ENCODE peak calls at places on chromosomes 1 and 21, in six cellular contexts. I is Peyer's patch; T is lower lobe of right lung; M is left ventricle myocardium inferior; N is CD8-positive, alpha-beta T cell; F is body of pancreas. L is an unnamed sample. For H3K4me1 and H3K27me3, the result is how much of the 10 kb centered on the place peaks cover.

GRCh38 chr1:119449964-119450363 is 35.0 kb downstream of the HSD3B2 start:
- DNase-seq in I (no peak), T (no peak), M (no peak), N (no peak), F (no peak), L (no peak)

GRCh38 chr1:72282690-72283203 is 408 bp upstream of the NEGR1 start:
- DNase-seq in I (peak), T (peak), M (peak), N (peak), F (peak), L (peak)

GRCh38 chr1:234336359-234336758 is 36.9 kb upstream of the COA6 start:
- DNase-seq in I (no peak), T (no peak), M (no peak), N (no peak), F (no peak), L (no peak)

GRCh38 chr21:44800971-44801467 is 601 bp downstream of the UBE2G2 start:
- DNase-seq in I (no peak), T (no peak), M (no peak), N (no peak), F (no peak), L (peak)

GRCh38 chr1:67616394-67616985 is 68.5 kb upstream of the GADD45A start:
- DNase-seq in I (no peak), T (no peak), M (no peak), N (no peak), F (no peak), L (no peak)

GRCh38 chr1:169062152-169062551 is 44.3 kb upstream of the ATP1B1 start:
- DNase-seq in I (no peak), T (no peak), M (no peak), N (no peak), F (no peak), L (no peak)

GRCh38 chr1:183633676-183634343 is 1.8 kb downstream of the ARPC5 start:
- DNase-seq in I (peak), T (no peak), M (no peak), N (peak), F (no peak), L (peak)

GRCh38 chr1:119040489-119040888 is 52.3 kb upstream of the TBX15 start:
- DNase-seq in I (no peak), T (no peak), M (no peak), N (no peak), F (no peak), L (no peak)

GRCh38 chr1:161738627-161739287 is 10.8 kb upstream of the DUSP12 start:
- DNase-seq in I (peak), T (peak), M (peak), N (peak), F (peak), L (peak)

GRCh38 chr21:40902299-40902698 is 55.3 kb upstream of the DSCAM start:
- DNase-seq in I (no peak), T (no peak), M (no peak), N (no peak), F (peak), L (no peak)

GRCh38 chr1:172781513-172782140 is 122.7 kb downstream of the FASLG start:
- DNase-seq in I (no peak), T (no peak), M (no peak), N (no peak), F (no peak), L (no peak)

GRCh38 chr1:9593492-9594465 is 5.1 kb downstream of the TMEM201 start:
- DNase-seq in I (peak), T (peak), M (peak), N (no peak), F (peak), L (peak)

GRCh38 chr1:178797590-178797989 is 72.5 kb downstream of the RALGPS2 start:
- DNase-seq in I (no peak), T (no peak), M (no peak), N (no peak), F (no peak), L (no peak)

GRCh38 chr1:147851149-147851548 is 51.4 kb upstream of the GJA8 start:
- DNase-seq in I (no peak), T (no peak), M (no peak), N (no peak), F (no peak), L (peak)

GRCh38 chr1:18234790-18235242 is 127.2 kb downstream of the IGSF21 start:
- DNase-seq in I (no peak), T (no peak), M (no peak), N (no peak), F (peak), L (peak)

GRCh38 chr1:164092603-164093353 is 466.2 kb upstream of the PBX1 start:
- DNase-seq in I (no peak), T (peak), M (no peak), N (no peak), F (no peak), L (no peak)

DNA sequence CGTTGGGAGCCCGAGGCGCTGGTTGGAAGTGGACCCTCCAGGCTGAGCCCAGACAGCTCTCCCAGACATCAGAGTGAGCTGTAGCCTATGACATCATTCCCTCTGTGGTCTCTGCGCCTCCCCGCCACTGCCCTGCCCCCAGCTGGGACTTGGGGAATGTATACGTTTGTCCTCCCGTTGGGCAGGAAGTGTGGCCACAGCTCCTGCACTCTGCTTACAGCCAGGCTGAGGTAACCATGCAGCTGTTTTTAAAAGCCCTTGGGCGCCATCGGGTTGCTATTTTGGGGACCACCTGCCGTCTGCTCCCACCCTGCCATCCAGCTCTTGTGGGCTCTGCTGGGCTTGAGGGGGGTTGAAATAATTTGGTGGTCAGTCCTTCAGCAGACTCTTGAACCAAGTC is 7.8 kb downstream of the VASH2 start:
- DNase-seq in I (no peak), T (no peak), M (no peak), N (no peak), F (no peak), L (no peak)
- H3K4me1 ChIP-seq in I (under half), T (under half), M (under half), N (under half), F (under half), L (under half)

DNA sequence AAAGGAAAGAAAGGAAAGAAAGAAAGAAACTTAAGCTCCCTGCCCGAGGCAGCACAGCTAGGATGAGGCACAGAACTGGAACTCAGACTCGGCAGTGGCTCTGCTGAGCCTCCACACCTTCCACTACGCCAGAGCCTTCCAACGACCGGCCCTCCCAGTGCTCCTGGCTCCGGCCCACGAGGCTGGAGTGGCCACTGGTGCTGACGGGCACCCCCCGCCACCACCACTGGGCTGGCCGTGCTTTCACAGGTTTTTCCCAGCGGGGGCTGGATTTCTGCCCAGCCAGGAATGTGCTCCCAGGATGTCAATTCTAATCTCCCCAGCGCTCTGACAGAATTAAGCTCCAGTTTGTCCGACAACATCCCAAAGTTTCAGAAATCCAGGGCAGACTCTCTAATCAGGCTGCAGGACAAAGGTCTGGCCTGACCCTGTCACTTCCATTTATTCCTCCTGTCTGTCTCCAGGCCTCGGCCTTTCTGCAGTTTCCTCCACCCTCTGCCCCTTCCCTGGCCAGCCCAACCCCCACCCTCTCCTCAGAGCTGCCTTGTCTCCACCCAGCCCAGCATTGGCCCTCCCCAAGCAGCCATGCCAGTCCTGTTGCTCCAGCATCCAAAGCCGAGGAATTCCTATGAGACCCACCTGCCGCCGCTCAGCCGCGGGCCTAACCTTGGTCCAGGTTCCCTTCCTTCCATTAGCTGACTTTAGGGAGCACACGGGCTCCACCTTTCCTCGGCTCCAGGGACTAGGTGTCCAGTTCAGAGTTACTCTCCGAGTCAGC is 81.9 kb downstream of the CASZ1 start:
- DNase-seq in I (no peak), T (peak), M (peak), N (no peak), F (peak), L (no peak)
- H3K27me3 ChIP-seq in I (under half), T (under half), M (under half), N (under half), F (under half), L (under half)

GRCh38 chr1:88985033-88985432 is 7.4 kb downstream of the KYAT3 start:
- DNase-seq in I (no peak), T (no peak), M (no peak), N (no peak), F (peak), L (peak)
- H3K4me1 ChIP-seq in I (under half), T (half or more), M (half or more), N (under half), F (half or more), L (under half)

GRCh38 chr1:115070993-115071661 is 18.2 kb downstream of the TSPAN2 start:
- DNase-seq in I (no peak), T (no peak), M (no peak), N (no peak), F (no peak), L (no peak)
- H3K27me3 ChIP-seq in I (under half), T (under half), M (under half), N (under half), F (under half), L (under half)

GRCh38 chr1:1777510-1777909 is 760 bp downstream of the NADK start:
- DNase-seq in I (no peak), T (no peak), M (peak), N (no peak), F (peak), L (peak)
- H3K4me1 ChIP-seq in I (half or more), T (half or more), M (half or more), N (half or more), F (half or more), L (half or more)

DNA sequence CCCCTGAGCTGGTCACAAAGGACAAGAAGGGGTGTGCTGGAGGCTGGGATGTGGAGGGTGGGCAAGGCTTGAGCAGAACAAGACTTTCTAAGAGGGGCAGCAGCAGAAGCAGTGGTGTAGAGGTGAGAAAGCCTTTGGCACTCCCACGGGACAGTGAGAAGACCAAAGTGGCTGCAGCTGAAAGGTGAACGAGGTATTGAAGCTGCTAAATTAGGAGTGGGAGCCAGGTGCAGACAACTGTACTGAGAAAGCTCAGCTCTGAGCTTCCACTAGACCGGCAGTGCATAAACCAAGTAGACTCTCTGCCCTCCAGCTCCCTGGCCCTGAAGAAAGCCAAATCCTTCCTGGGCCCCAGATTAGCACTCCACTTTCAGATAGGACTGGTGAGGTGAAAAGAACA is 93.0 kb downstream of the VWA5B1 start:
- DNase-seq in I (no peak), T (no peak), M (no peak), N (no peak), F (no peak), L (no peak)
- H3K27me3 ChIP-seq in I (under half), T (under half), M (half or more), N (under half), F (under half), L (under half)

GRCh38 chr1:26740023-26740422 is 44.2 kb downstream of the ARID1A start:
- DNase-seq in I (no peak), T (no peak), M (no peak), N (no peak), F (no peak), L (no peak)

GRCh38 chr1:26743426-26744059 is 44.2 kb upstream of the PIGV start:
- DNase-seq in I (no peak), T (no peak), M (no peak), N (no peak), F (no peak), L (no peak)

GRCh38 chr1:26740958-26741357 is 45.1 kb downstream of the ARID1A start:
- DNase-seq in I (no peak), T (no peak), M (no peak), N (no peak), F (peak), L (peak)

GRCh38 chr1:26734501-26735058 is 38.8 kb downstream of the ARID1A start:
- DNase-seq in I (no peak), T (no peak), M (no peak), N (no peak), F (no peak), L (no peak)

GRCh38 chr1:26739251-26739914 is 43.6 kb downstream of the ARID1A start:
- DNase-seq in I (no peak), T (no peak), M (no peak), N (no peak), F (no peak), L (no peak)
- H3K4me1 ChIP-seq in I (under half), T (half or more), M (half or more), N (half or more), F (under half), L (under half)

DNA sequence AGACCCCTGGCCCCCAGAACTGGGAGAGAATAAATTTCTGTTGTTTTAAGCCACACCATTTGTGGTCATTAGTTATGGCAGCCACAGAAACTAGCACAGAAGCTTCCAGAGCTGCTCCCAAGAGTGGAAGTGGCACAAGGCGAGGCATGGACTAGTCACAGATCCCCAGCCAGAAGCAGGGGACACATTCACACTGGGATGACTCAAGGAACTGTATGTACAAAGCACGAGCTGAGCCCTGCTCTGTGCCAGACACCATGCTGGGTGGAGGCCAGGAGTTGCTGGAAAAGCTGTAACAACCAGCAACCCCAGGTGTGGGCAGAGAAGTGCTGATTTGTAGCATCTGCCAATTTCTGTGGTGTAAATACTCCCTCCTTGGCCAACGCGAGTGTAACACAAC is 55.6 kb downstream of the TCP10L start:
- DNase-seq in I (no peak), T (no peak), M (no peak), N (no peak), F (no peak), L (no peak)
- H3K27me3 ChIP-seq in I (under half), T (under half), M (under half), N (under half), F (under half), L (under half)

GRCh38 chr1:243268751-243269460 is 13.1 kb downstream of the SDCCAG8 start:
- DNase-seq in I (no peak), T (no peak), M (no peak), N (no peak), F (no peak), L (no peak)
- H3K4me1 ChIP-seq in I (under half), T (half or more), M (under half), N (under half), F (under half), L (under half)

L was measured in hepatocyte.